ENCODE peak calls at places on chromosome 1, in eight cellular contexts. Y, D, H, U, M, R, Z and F are unnamed samples.

GRCh38 chr1:206411321-206411720 is 59.0 kb upstream of the IKBKE start:
- DNase-seq in M (no peak), H (no peak), R (no peak), Z (no peak), D (no peak), Y (no peak), U (no peak), F (no peak)

GRCh38 chr1:31763671-31764306 is 351 bp downstream of the ADGRB2 start:
- DNase-seq in U (no peak), Z (no peak), R (no peak), H (no peak), Y (no peak), D (no peak), M (no peak), F (no peak)

GRCh38 chr1:154552036-154552435 is 6.4 kb downstream of the UBE2Q1 start:
- DNase-seq in Y (no peak), R (no peak), M (no peak), Z (no peak), U (no peak), D (no peak), H (no peak), F (no peak)

GRCh38 chr1:22584970-22585369 is 21.7 kb downstream of the EPHA8 start:
- DNase-seq in R (no peak), Z (no peak), Y (no peak), U (no peak), H (no peak), M (no peak), D (no peak), F (no peak)

GRCh38 chr1:2073382-2074230 is 23.4 kb downstream of the PRKCZ start:
- DNase-seq in H (no peak), D (no peak), Z (peak), M (no peak), R (no peak), Y (no peak), U (no peak), F (no peak)

GRCh38 chr1:159897962-159898361 is 2.0 kb downstream of the CFAP45 start:
- DNase-seq in Y (no peak), M (no peak), R (no peak), H (no peak), U (no peak), Z (no peak), D (no peak), F (no peak)

GRCh38 chr1:241701483-241702290 is 49.6 kb downstream of the WDR64 start:
- DNase-seq in U (no peak), D (no peak), H (no peak), Y (no peak), M (no peak), Z (peak), R (no peak), F (no peak)

GRCh38 chr1:12622506-12622905 is 4.5 kb upstream of the DHRS3 start:
- DNase-seq in U (no peak), M (no peak), H (no peak), Z (no peak), R (no peak), Y (no peak), D (peak), F (no peak)

GRCh38 chr1:19257178-19257914 is 5.7 kb downstream of the MRTO4 start:
- DNase-seq in M (peak), Y (no peak), D (no peak), U (no peak), H (no peak), R (no peak), Z (no peak), F (no peak)
- TF ChIP-seq CTCF in M (no peak), Y (no peak), D (no peak), U (no peak), H (no peak), R (no peak), Z (no peak), F (no peak)

DNA sequence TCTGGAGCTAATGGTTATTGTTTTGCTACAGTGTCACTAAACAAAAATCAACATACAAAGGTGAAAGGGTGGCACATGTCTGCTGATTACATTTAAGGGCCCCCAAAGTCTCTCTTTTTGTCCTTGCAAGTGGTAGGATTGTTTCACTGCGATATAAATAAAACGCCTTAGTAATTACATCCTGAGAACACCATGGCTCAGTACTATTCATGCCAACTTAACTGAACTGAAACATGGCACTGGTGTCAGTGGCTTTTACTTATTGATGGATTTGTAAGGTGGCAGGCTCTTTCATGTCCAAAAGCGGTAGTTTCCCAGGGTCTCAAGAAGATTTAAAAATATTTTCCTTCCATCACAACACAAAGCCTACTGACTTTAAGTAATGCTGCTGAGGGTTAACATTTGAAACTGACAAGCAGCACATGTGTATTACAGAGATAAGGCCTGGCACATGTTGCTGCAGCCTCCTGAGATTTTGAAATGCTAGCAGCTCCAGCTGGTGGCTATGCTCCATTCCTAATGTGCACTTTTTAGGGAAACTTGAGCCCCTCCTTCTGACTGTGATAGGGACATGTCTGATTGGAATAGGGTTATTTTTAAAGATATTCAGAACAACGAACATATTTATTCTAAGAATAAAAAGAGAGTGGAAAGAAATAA is 86.8 kb downstream of the ATP1B1 start:
- DNase-seq in D (peak), H (no peak), U (no peak), Z (no peak), Y (no peak), R (no peak), M (no peak), F (no peak)
- TF ChIP-seq CTCF in D (no peak), H (no peak), U (no peak), Z (no peak), Y (no peak), R (no peak), M (no peak), F (no peak)

DNA sequence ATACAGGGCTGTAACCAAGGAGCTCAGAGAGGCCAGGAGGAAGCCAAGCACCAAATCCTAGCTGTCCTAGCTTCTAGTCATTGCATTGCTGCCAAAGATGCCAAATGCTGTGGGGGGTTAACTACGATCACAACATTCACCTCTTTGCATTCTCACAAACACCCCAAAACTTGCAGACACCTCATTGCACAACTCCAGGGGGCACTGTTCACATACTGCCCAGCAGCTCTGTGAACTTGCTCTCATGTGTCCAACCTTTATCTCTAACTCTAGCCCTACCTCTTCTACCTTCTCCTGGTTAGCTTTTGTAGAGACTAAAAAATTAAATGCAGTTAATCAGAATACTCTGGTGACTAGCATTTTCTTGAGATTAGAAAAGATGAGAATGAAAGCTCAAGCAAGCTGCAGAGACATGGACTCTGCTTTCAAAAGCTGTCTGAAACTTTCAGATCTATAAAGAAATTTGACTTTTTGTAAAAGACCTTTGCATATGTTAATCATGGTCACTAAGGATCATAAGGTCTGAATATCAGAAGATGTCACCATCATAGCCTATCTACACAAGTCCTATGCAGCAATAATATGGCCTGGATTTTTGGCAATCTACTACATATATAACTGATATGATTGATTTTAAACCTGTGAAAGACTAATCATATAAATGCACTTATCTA is 14.0 kb upstream of the KIF14 start:
- DNase-seq in R (no peak), D (no peak), Z (no peak), Y (no peak), M (no peak), H (no peak), U (no peak), F (no peak)
- TF ChIP-seq CTCF in R (peak), D (no peak), Z (no peak), Y (no peak), M (no peak), H (no peak), U (no peak), F (peak)

GRCh38 chr1:158329807-158330206 is 1.5 kb downstream of the CD1B start:
- DNase-seq in H (no peak), U (peak), D (no peak), Y (no peak), M (no peak), R (no peak), Z (no peak), F (peak)
- TF ChIP-seq CTCF in H (peak), U (peak), D (no peak), Y (no peak), M (peak), R (peak), Z (no peak), F (peak)

DNA sequence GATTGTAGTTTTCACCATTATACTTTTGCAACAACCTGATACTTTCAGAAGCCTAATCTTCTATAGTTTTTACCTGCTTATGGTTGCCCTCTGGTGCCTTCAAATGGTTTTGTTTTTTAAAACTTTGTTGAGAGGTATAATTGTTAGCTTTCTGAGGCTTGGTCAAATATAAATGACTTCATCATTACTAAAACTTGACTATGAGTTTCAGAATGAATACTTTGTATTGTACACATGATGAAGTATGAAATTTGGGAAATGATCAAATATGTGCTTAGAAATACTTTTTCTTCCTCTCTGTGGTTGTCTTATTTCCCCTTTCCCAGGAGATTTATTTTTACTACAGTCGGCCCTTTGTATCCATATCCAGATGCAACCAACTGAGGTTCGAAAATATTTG is 151.8 kb upstream of the B3GALT2 start:
- DNase-seq in U (no peak), Y (no peak), H (no peak), M (no peak), Z (no peak), R (no peak), D (no peak), F (peak)
- TF ChIP-seq CTCF in U (no peak), Y (no peak), H (no peak), M (no peak), Z (peak), R (no peak), D (no peak), F (peak)

GRCh38 chr1:48061162-48062136 is 64.3 kb upstream of the TRABD2B start:
- DNase-seq in Y (peak), R (peak), M (no peak), Z (no peak), U (no peak), D (peak), H (no peak), F (peak)
- TF ChIP-seq CTCF in Y (peak), R (peak), M (peak), Z (peak), U (peak), D (peak), H (peak), F (peak)

GRCh38 chr1:88684482-88685238 is 587 bp downstream of the PKN2 start:
- DNase-seq in D (peak), Z (no peak), R (peak), Y (peak), H (no peak), M (peak), U (peak), F (peak)
- TF ChIP-seq CTCF in D (no peak), Z (no peak), R (peak), Y (peak), H (no peak), M (no peak), U (peak), F (no peak)

GRCh38 chr1:184141481-184141880 is 90.0 kb downstream of the TSEN15 start:
- DNase-seq in Z (no peak), U (no peak), D (no peak), H (no peak), M (no peak), Y (no peak), R (no peak), F (no peak)

GRCh38 chr1:184146202-184146601 is 94.7 kb downstream of the TSEN15 start:
- DNase-seq in D (no peak), R (no peak), H (no peak), U (no peak), Y (no peak), M (no peak), Z (no peak), F (no peak)

GRCh38 chr1:184145083-184145482 is 93.6 kb downstream of the TSEN15 start:
- DNase-seq in Z (no peak), M (no peak), H (no peak), U (no peak), D (no peak), R (no peak), Y (no peak), F (no peak)

GRCh38 chr1:184143449-184143848 is 91.9 kb downstream of the TSEN15 start:
- DNase-seq in Y (no peak), H (no peak), R (no peak), Z (no peak), M (no peak), D (no peak), U (no peak), F (no peak)
- TF ChIP-seq CTCF in Y (no peak), H (no peak), R (no peak), Z (no peak), M (peak), D (no peak), U (no peak), F (no peak)

GRCh38 chr1:152003846-152004442 is 10.3 kb upstream of the S100A10 start:
- DNase-seq in H (no peak), D (no peak), M (no peak), U (no peak), R (peak), Z (no peak), Y (no peak), F (peak)
- TF ChIP-seq CTCF in H (peak), D (no peak), M (no peak), U (no peak), R (peak), Z (no peak), Y (no peak), F (peak)